ENCODE peak calls at places on chromosomes 11 and 22, in ten cellular contexts. I, Q, N, V, A, C, F, T, E and W are unnamed samples.
A peak's percentile ranks its signal among the peaks of the same experiment; 100 is the strongest.

GRCh38 chr11:80967649-80968048 is 1526.8 kb upstream of the TENM4 start:
- DNase-seq in I (no peak), Q (no peak), N (no peak), V (no peak), A (no peak), C (no peak), F (no peak), T (no peak), E (no peak), W (no peak)

GRCh38 chr11:76798656-76799055 is 15.5 kb downstream of the TSKU start:
- DNase-seq in I (no peak), Q (no peak), N (no peak), V (no peak), A (no peak), C (no peak), F (no peak), T (no peak), E (no peak), W (no peak)

GRCh38 chr22:35072939-35073338 is 7.0 kb downstream of the ISX start:
- DNase-seq in I (no peak), Q (no peak), N (no peak), V (no peak), A (no peak), C (no peak), F (no peak), T (peak; percentile 30), E (no peak), W (peak; percentile 44)

GRCh38 chr11:65366340-65366773 is 11.8 kb downstream of the TIGD3 start:
- DNase-seq in I (no peak), Q (no peak), N (no peak), V (no peak), A (no peak), C (no peak), F (peak; percentile 89), T (peak; percentile 90), E (no peak), W (peak; percentile 86)

GRCh38 chr22:41873391-41873790 is 40.5 kb downstream of the SREBF2 start:
- DNase-seq in I (no peak), Q (no peak), N (no peak), V (no peak), A (no peak), C (no peak), F (no peak), T (no peak), E (no peak), W (no peak)

GRCh38 chr11:124840666-124841065 is 24.6 kb upstream of the ROBO3 start:
- DNase-seq in I (no peak), Q (no peak), N (no peak), V (no peak), A (no peak), C (no peak), F (no peak), T (no peak), E (no peak), W (no peak)

GRCh38 chr11:13283636-13284035 is 6.0 kb downstream of the BMAL1 start:
- DNase-seq in I (no peak), Q (peak; percentile 25), N (no peak), V (no peak), A (no peak), C (no peak), F (no peak), T (no peak), E (no peak), W (no peak)

GRCh38 chr11:71341596-71341995 is 89.2 kb upstream of the SHANK2 start:
- DNase-seq in I (no peak), Q (no peak), N (no peak), V (no peak), A (no peak), C (no peak), F (no peak), T (no peak), E (no peak), W (no peak)

GRCh38 chr22:40620464-40621046 is 16.0 kb downstream of the MRTFA start:
- DNase-seq in I (no peak), Q (no peak), N (no peak), V (no peak), A (no peak), C (no peak), F (no peak), T (peak; percentile 77), E (no peak), W (peak; percentile 60)

GRCh38 chr11:61682093-61682732 is 2.0 kb downstream of the DAGLA start:
- DNase-seq in I (no peak), Q (no peak), N (no peak), V (no peak), A (peak; percentile 81), C (no peak), F (no peak), T (no peak), E (no peak), W (peak; percentile 84)

GRCh38 chr11:103532133-103532788 is 423.0 kb downstream of the DYNC2H1 start:
- DNase-seq in I (no peak), Q (no peak), N (no peak), V (no peak), A (no peak), C (no peak), F (peak; percentile 75), T (peak; percentile 84), E (no peak), W (peak; percentile 95)

GRCh38 chr11:36492724-36493304 is 17.3 kb downstream of the TRAF6 start:
- DNase-seq in I (no peak), Q (no peak), N (no peak), V (peak; percentile 16), A (no peak), C (no peak), F (peak; percentile 39), T (peak; percentile 63), E (no peak), W (peak; percentile 66)

GRCh38 chr22:19398206-19398605 is 33.3 kb downstream of the HIRA start:
- DNase-seq in I (no peak), Q (no peak), N (no peak), V (no peak), A (no peak), C (no peak), F (no peak), T (peak; percentile 46), E (no peak), W (no peak)

GRCh38 chr11:63623513-63624140 is 9.4 kb upstream of the PLAAT3 start:
- DNase-seq in I (no peak), Q (no peak), N (no peak), V (no peak), A (no peak), C (no peak), F (no peak), T (peak; percentile 18), E (no peak), W (no peak)

GRCh38 chr11:575996-576756 is at the start of gene PHRF1:
- DNase-seq in I (peak; percentile 74), Q (peak; percentile 97), N (peak; percentile 95), V (peak; percentile 90), A (peak; percentile 96), C (peak; percentile 94), F (peak; percentile 98), T (peak; percentile 97), E (peak; percentile 93), W (peak; percentile 85)